ENCODE peak calls at places on chromosome 4, in five cellular contexts. N is foreskin fibroblast; D is GM12892; R is neural crest cell; A is activated T-cell treated with anti-CD3 and anti-CD28 coated beads, Interleukin-2, amount 50 U/mL, for 72 hours. L is an unnamed sample.

GRCh38 chr4:3335385-3335784 is 42.6 kb downstream of the RGS12 start:
- DNase-seq in N (no peak), D (no peak), R (no peak), A (no peak), L (no peak)

GRCh38 chr4:175339100-175339707 is 421.0 kb downstream of the ADAM29 start:
- DNase-seq in N (peak; percentile 15), D (no peak), R (no peak), A (no peak), L (no peak)

GRCh38 chr4:77930154-77930553 is 67.5 kb downstream of the MRPL1 start:
- DNase-seq in N (no peak), D (no peak), R (no peak), A (no peak), L (no peak)

GRCh38 chr4:68572653-68573052 is 3.5 kb downstream of the UGT2B17 start:
- DNase-seq in N (no peak), D (no peak), R (no peak), A (no peak), L (no peak)

GRCh38 chr4:102404551-102404969 is 59.3 kb upstream of the SLC39A8 start:
- DNase-seq in N (no peak), D (no peak), R (no peak), A (no peak), L (no peak)

GRCh38 chr4:94665500-94666398 is 92.0 kb upstream of the BMPR1B start:
- DNase-seq in N (no peak), D (no peak), R (no peak), A (no peak), L (no peak)

GRCh38 chr4:81314196-81314896 is 99.3 kb upstream of the PRKG2 start:
- DNase-seq in N (peak; percentile 93), D (no peak), R (no peak), A (no peak), L (no peak)

GRCh38 chr4:107935246-107935645 is 3.9 kb downstream of the CYP2U1 start:
- DNase-seq in N (no peak), D (no peak), R (no peak), A (no peak), L (no peak)

GRCh38 chr4:15003891-15004700 is 1.8 kb downstream of the CPEB2 start:
- DNase-seq in N (no peak), D (peak; percentile 11), R (peak; percentile 38), A (peak; percentile 59), L (peak; percentile 24)

GRCh38 chr4:38392223-38392855 is 271.7 kb upstream of the KLF3 start:
- DNase-seq in N (no peak), D (no peak), R (no peak), A (no peak), L (no peak)

GRCh38 chr4:94530073-94530472 is 78.3 kb downstream of the PDLIM5 start:
- DNase-seq in N (no peak), D (no peak), R (no peak), A (no peak), L (no peak)

GRCh38 chr4:147725673-147726072 is 6.2 kb upstream of the ARHGAP10 start:
- DNase-seq in N (peak; percentile 52), D (no peak), R (no peak), A (no peak), L (no peak)

GRCh38 chr4:40940317-40940720 is 190.6 kb downstream of the NSUN7 start:
- DNase-seq in N (no peak), D (no peak), R (no peak), A (no peak), L (no peak)

GRCh38 chr4:158625544-158625943 is 46.1 kb downstream of the C4orf46 start:
- DNase-seq in N (no peak), D (no peak), R (no peak), A (no peak), L (no peak)

GRCh38 chr4:113636877-113637276 is 124.7 kb downstream of the CAMK2D start:
- DNase-seq in N (no peak), D (no peak), R (no peak), A (no peak), L (no peak)

GRCh38 chr4:136873555-136873954 is 658.7 kb downstream of the PCDH18 start:
- DNase-seq in N (no peak), D (no peak), R (no peak), A (no peak), L (no peak)

GRCh38 chr4:123564758-123565346 is 168.3 kb downstream of the SPRY1 start:
- DNase-seq in N (peak; percentile 49), D (peak; percentile 28), R (peak; percentile 30), A (peak; percentile 59), L (peak; percentile 29)

GRCh38 chr4:4858527-4858926 is 938 bp upstream of the MSX1 start:
- DNase-seq in N (no peak), D (no peak), R (no peak), A (no peak), L (no peak)

L was measured in 8988T.